ENCODE peak calls at places on chromosomes 16 and 17, in seven cellular contexts. V is iPS DF 6.9; J is CD8-positive, alpha-beta memory T cell; L is CD4-positive, CD25-positive, alpha-beta regulatory T cell; G is fibroblast of lung; N is GM23338; Y is colonic mucosa. U is an unnamed sample.

GRCh38 chr17:29124135-29124930 is 55.9 kb downstream of the MYO18A start:
- DNase-seq in V (no peak), J (no peak), L (peak; percentile 76), G (peak; percentile 84), N (peak; percentile 86), Y (peak; percentile 42), U (peak; percentile 55)

GRCh38 chr16:89422527-89422904 is 67.8 kb downstream of the ANKRD11 start:
- DNase-seq in V (no peak), J (no peak), L (peak; percentile 39), G (no peak), N (no peak), Y (no peak), U (no peak)

GRCh38 chr16:70433456-70434103 is 5.3 kb downstream of the ST3GAL2 start:
- DNase-seq in V (no peak), J (no peak), L (no peak), G (peak; percentile 87), N (no peak), Y (no peak), U (peak; percentile 59)

GRCh38 chr16:14194706-14195105 is 123.6 kb downstream of the MRTFB start:
- DNase-seq in V (no peak), J (no peak), L (no peak), G (no peak), N (no peak), Y (no peak), U (no peak)

GRCh38 chr16:19582050-19582784 is 26.7 kb downstream of the VPS35L start:
- DNase-seq in V (no peak), J (no peak), L (no peak), G (no peak), N (no peak), Y (no peak), U (no peak)

GRCh38 chr16:85138825-85139627 is 26.8 kb upstream of the CIBAR2 start:
- DNase-seq in V (no peak), J (no peak), L (no peak), G (no peak), N (no peak), Y (no peak), U (peak; percentile 77)

GRCh38 chr17:27810211-27810901 is 10.0 kb upstream of the NOS2 start:
- DNase-seq in V (no peak), J (no peak), L (peak; percentile 79), G (no peak), N (peak; percentile 11), Y (no peak), U (no peak)

GRCh38 chr17:41004397-41004796 is 4.5 kb downstream of the KRTAP3-1 start:
- DNase-seq in V (no peak), J (no peak), L (no peak), G (no peak), N (no peak), Y (no peak), U (no peak)

GRCh38 chr17:6463616-6464445 is 19.6 kb downstream of the PIMREG start:
- DNase-seq in V (no peak), J (no peak), L (no peak), G (no peak), N (no peak), Y (no peak), U (no peak)

GRCh38 chr17:54864070-54864469 is 36.6 kb upstream of the TOM1L1 start:
- DNase-seq in V (no peak), J (no peak), L (no peak), G (no peak), N (no peak), Y (no peak), U (no peak)

GRCh38 chr16:10776280-10776679 is 32.6 kb downstream of the NUBP1 start:
- DNase-seq in V (no peak), J (no peak), L (peak; percentile 77), G (no peak), N (no peak), Y (no peak), U (no peak)

GRCh38 chr17:73342057-73342522 is 30.3 kb upstream of the CDC42EP4 start:
- DNase-seq in V (no peak), J (no peak), L (no peak), G (peak; percentile 81), N (peak; percentile 89), Y (peak; percentile 47), U (peak; percentile 76)

GRCh38 chr16:22053921-22054341 is 38.4 kb upstream of the VWA3A start:
- DNase-seq in V (no peak), J (no peak), L (peak; percentile 28), G (no peak), N (no peak), Y (no peak), U (no peak)

GRCh38 chr16:12567602-12568001 is 236.1 kb downstream of the CPPED1 start:
- DNase-seq in V (no peak), J (no peak), L (peak; percentile 44), G (no peak), N (no peak), Y (no peak), U (no peak)

GRCh38 chr16:72847187-72848044 is 200.5 kb downstream of the ZFHX3 start:
- DNase-seq in V (no peak), J (no peak), L (peak; percentile 42), G (peak; percentile 42), N (peak; percentile 73), Y (no peak), U (no peak)

GRCh38 chr17:6796887-6797490 is 21.0 kb downstream of the FBXO39 start:
- DNase-seq in V (no peak), J (no peak), L (no peak), G (no peak), N (no peak), Y (no peak), U (no peak)

GRCh38 chr17:80347536-80347935 is 67.4 kb upstream of the ENDOV start:
- DNase-seq in V (no peak), J (no peak), L (no peak), G (no peak), N (no peak), Y (no peak), U (no peak)

GRCh38 chr16:74774223-74775139 is at the start of gene FA2H:
- DNase-seq in V (no peak), J (peak; percentile 59), L (peak; percentile 69), G (peak; percentile 8), N (peak; percentile 92), Y (peak; percentile 91), U (peak; percentile 96)

GRCh38 chr17:54906713-54907112 is 6.1 kb downstream of the TOM1L1 start:
- DNase-seq in V (no peak), J (no peak), L (no peak), G (no peak), N (no peak), Y (no peak), U (no peak)

GRCh38 chr17:82698065-82698973 is at the start of gene RAB40B:
- DNase-seq in V (peak; percentile 97), J (peak; percentile 99), L (peak; percentile 98), G (peak; percentile 98), N (peak; percentile 99), Y (peak; percentile 99), U (peak; percentile 100)

GRCh38 chr17:82696916-82697807 is 1.3 kb downstream of the RAB40B start:
- DNase-seq in V (no peak), J (no peak), L (no peak), G (no peak), N (peak; percentile 51), Y (no peak), U (no peak)

GRCh38 chr17:82696259-82696658 is 2.2 kb downstream of the RAB40B start:
- DNase-seq in V (no peak), J (no peak), L (no peak), G (no peak), N (no peak), Y (no peak), U (no peak)

GRCh38 chr17:82698974-82699442 is 510 bp upstream of the RAB40B start:
- DNase-seq in V (no peak), J (no peak), L (no peak), G (peak; percentile 8), N (peak; percentile 60), Y (no peak), U (no peak)

DNA sequence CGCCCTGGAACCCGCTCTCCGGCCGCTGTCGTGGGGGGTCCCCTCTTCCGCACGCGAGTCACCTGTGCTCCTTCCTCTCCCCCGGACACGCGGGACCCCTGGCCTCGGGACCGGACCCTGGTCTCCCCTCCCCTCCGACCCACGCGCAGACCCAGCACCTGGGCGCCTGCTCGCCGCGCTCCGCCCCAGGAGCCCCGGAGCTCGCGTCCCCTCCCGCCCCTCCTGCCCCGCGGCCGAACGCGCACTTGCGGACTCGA is 762 bp downstream of the RAB40B start:
- DNase-seq in V (no peak), J (no peak), L (no peak), G (no peak), N (no peak), Y (no peak), U (no peak)
- H3K27ac ChIP-seq in V (no peak overlapping the region), J (no peak overlapping the region), L (no peak overlapping the region), G (no peak overlapping the region), N (no peak overlapping the region), Y (no peak overlapping the region), U (no peak overlapping the region)

DNA sequence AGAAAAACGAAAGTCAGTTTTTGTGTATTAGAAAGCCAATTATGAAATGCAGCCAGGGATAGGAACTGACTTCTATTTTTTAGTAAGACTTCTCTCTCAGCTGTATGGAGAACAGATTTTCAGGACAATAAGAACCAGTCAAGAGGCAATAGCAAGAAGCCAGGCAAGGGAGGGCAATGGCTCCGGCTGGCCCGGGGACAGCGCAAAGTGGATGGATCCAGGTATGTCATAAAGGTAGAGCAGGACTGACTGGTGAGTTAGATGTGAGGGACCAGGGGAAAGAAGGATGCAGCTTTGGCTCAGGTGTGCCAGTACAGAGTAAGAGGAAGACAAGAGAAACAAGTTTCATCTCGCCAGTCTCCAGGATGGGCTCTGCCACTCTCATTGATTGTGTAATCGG is 12.6 kb upstream of the CCL1 start:
- DNase-seq in V (no peak), J (no peak), L (no peak), G (no peak), N (no peak), Y (no peak), U (no peak)
- H3K4me1 ChIP-seq in V (no peaks in the 10 kb centered on the region), J (no peaks in the 10 kb centered on the region), L (peaks cover 6% of the 10 kb centered on the region), G (no peaks in the 10 kb centered on the region), N (peaks cover 3% of the 10 kb centered on the region), Y (no peaks in the 10 kb centered on the region), U (no peaks in the 10 kb centered on the region)

DNA sequence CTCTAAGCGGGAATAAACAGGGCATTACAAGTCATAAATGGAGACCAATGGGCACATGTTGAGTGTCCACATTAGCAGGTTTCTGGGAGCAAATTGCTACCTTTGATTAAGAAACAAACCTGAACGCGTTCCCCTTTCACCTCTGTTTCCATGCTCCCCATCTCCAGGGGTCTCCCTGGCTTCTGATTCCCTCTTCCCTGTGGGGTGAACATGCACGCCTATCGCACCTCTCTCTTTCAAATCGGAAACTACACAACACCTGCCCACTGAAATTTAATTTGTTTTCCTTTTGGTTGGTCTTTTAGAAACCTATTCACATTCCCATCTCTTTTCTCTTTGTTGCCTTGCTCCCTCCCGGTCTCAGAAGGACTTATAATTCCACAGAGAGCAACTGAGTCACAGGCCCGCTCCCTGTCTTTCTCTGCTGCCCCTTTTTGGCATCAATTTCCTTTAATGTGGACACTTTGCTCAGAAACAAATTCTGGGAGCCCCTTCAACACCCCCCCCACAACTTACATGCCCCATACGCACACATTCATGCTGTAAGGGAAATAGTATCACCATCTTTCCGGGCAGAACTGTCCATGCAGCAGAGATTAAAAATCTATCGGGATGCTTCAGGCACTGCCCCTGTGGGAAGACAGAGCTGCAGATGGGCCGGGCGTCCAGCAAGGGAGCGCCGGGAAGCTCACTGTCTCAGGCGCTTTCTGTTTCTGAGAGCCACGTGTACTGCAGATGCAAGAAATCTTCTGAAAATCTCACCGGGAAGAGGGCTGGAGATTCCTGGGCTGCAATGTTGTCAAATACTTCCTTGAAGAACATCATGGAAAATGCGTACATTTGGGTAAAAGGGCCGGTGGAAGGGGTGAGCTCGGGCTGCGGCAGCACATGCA is 7.2 kb upstream of the FOXF1 start:
- DNase-seq in V (no peak), J (no peak), L (no peak), G (peak; percentile 48), N (no peak), Y (no peak), U (no peak)
- H3K4me3 ChIP-seq in V (no peak overlapping the region), J (no peak overlapping the region), L (no peak overlapping the region), G (peak overlapping the region; percentile 29), N (no peak overlapping the region), Y (no peak overlapping the region), U (no peak overlapping the region)

GRCh38 chr16:27264151-27264550 is 4.4 kb downstream of the NSMCE1 start:
- DNase-seq in V (no peak), J (no peak), L (no peak), G (peak; percentile 65), N (no peak), Y (no peak), U (no peak)
- H3K27ac ChIP-seq in V (no peak overlapping the region), J (no peak overlapping the region), L (no peak overlapping the region), G (no peak overlapping the region), N (no peak overlapping the region), Y (no peak overlapping the region), U (no peak overlapping the region)